ENCODE peak calls at places on chromosomes 7 and 10, in eight cellular contexts. D, P, L, U, T, W, N and E are unnamed samples. For H3K4me1, the result is how much of the 10 kb centered on the place peaks cover.

GRCh38 chr7:44084695-44085094 is 2.4 kb upstream of the POLM start:
- DNase-seq in U (no peak), L (no peak), D (no peak), N (no peak), W (no peak), T (no peak), P (no peak), E (no peak)

GRCh38 chr10:79159141-79159619 is 90.4 kb downstream of the ZMIZ1 start:
- DNase-seq in P (no peak), T (peak), W (peak), N (peak), D (no peak), L (no peak), U (peak), E (no peak)

GRCh38 chr7:70659263-70659662 is 472.7 kb upstream of the GALNT17 start:
- DNase-seq in N (no peak), T (no peak), W (no peak), D (no peak), L (no peak), P (no peak), U (no peak), E (no peak)

GRCh38 chr10:85535926-85536325 is 830.7 kb downstream of the GRID1 start:
- DNase-seq in W (no peak), U (no peak), T (no peak), D (no peak), P (no peak), N (no peak), L (no peak), E (no peak)

GRCh38 chr7:90111-91063 is 102.0 kb upstream of the FAM20C start:
- DNase-seq in T (no peak), D (no peak), U (peak), N (peak), L (peak), W (peak), P (no peak), E (no peak)

GRCh38 chr10:124008187-124008970 is 85.0 kb downstream of the CHST15 start:
- DNase-seq in L (no peak), U (no peak), T (peak), P (no peak), N (no peak), D (no peak), W (no peak), E (no peak)

GRCh38 chr7:147829021-147829420 is 761.5 kb upstream of the C7orf33 start:
- DNase-seq in W (no peak), U (no peak), D (no peak), N (no peak), P (no peak), T (no peak), L (no peak), E (no peak)

GRCh38 chr10:58546137-58546536 is 33.5 kb downstream of the BICC1 start:
- DNase-seq in D (no peak), N (no peak), W (no peak), P (no peak), U (no peak), T (no peak), L (no peak), E (no peak)

GRCh38 chr10:71891437-71891836 is 40.4 kb upstream of the PSAP start:
- DNase-seq in N (no peak), W (no peak), U (no peak), D (no peak), L (no peak), T (no peak), P (no peak), E (no peak)

GRCh38 chr10:75034714-75035258 is 76.7 kb upstream of the SAMD8 start:
- DNase-seq in P (no peak), T (no peak), N (no peak), D (no peak), U (no peak), W (no peak), L (no peak), E (no peak)

GRCh38 chr10:71217266-71218045 is 5.1 kb downstream of the UNC5B start:
- DNase-seq in P (no peak), W (no peak), L (peak), T (peak), N (peak), D (no peak), U (no peak), E (no peak)

GRCh38 chr10:86265236-86265876 is 101.2 kb downstream of the GRID1 start:
- DNase-seq in N (no peak), P (no peak), W (no peak), L (no peak), D (no peak), U (no peak), T (peak), E (no peak)

GRCh38 chr7:40833541-40834234 is 698.9 kb downstream of the SUGCT start:
- DNase-seq in W (peak), N (no peak), U (peak), P (no peak), D (no peak), T (no peak), L (no peak), E (no peak)

GRCh38 chr7:42238709-42239395 is 1.8 kb upstream of the GLI3 start:
- DNase-seq in N (no peak), L (peak), D (no peak), U (peak), T (peak), W (peak), P (peak), E (no peak)

GRCh38 chr10:11975795-11976194 is 66.8 kb downstream of the UPF2 start:
- DNase-seq in N (no peak), U (no peak), W (no peak), L (no peak), P (no peak), T (no peak), D (no peak), E (no peak)

GRCh38 chr7:106126170-106126938 is 14.2 kb upstream of the SYPL1 start:
- DNase-seq in L (no peak), D (peak), P (peak), W (peak), U (peak), N (no peak), T (no peak), E (no peak)

GRCh38 chr7:124192885-124193284 is 160.0 kb upstream of the TMEM229A start:
- DNase-seq in D (no peak), P (no peak), T (no peak), W (no peak), L (no peak), U (no peak), N (no peak), E (no peak)

GRCh38 chr7:22879285-22879684 is 56.6 kb upstream of the TOMM7 start:
- DNase-seq in T (no peak), L (no peak), U (no peak), P (no peak), D (no peak), N (no peak), W (no peak), E (no peak)

GRCh38 chr10:126130291-126130710 is 233.9 kb downstream of the FANK1 start:
- DNase-seq in D (no peak), L (peak), W (no peak), U (peak), T (no peak), N (peak), P (no peak), E (no peak)

GRCh38 chr10:129193148-129193547 is 273.9 kb upstream of the MGMT start:
- DNase-seq in U (peak), N (peak), L (no peak), T (no peak), D (no peak), W (no peak), P (no peak), E (no peak)

GRCh38 chr7:342681-343216 is 52.8 kb downstream of the FOXL3 start:
- DNase-seq in U (no peak), W (no peak), D (no peak), P (no peak), L (no peak), N (no peak), T (no peak), E (no peak)

GRCh38 chr7:34832020-34832419 is 174.0 kb downstream of the NPSR1 start:
- DNase-seq in D (no peak), W (no peak), U (no peak), P (no peak), L (no peak), N (no peak), T (no peak), E (no peak)

GRCh38 chr10:88731296-88731695 is 25.2 kb downstream of the LIPK start:
- DNase-seq in N (no peak), D (peak), U (peak), T (peak), P (peak), W (no peak), L (no peak), E (no peak)

GRCh38 chr7:16542401-16542800 is 15.8 kb downstream of the LRRC72 start:
- DNase-seq in W (no peak), T (no peak), P (no peak), D (no peak), N (no peak), L (no peak), U (no peak), E (no peak)

DNA sequence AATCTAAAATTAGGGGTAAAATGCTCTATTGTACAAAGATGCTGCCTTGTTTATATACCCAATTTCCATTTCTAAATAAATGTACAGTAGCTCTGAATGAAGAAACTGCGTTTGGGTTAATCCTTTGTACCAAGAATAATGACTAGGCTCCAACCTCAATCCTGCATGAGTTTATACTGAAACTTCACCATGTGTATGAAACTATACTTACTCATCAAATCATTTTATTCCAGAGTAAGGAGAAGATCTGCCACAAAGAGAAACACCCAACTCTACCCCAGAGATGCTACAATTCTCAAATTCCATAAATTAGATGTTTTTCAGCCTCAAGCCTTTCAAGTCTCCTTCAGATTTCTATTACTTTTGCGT is 53.8 kb upstream of the AKR1E2 start:
- DNase-seq in P (no peak), L (no peak), N (no peak), W (no peak), D (no peak), T (no peak), U (no peak), E (no peak)
- H3K4me1 ChIP-seq in P (under half), L (under half), N (under half), W (half or more), D (under half), T (under half), U (under half), E (under half)

GRCh38 chr10:113740850-113741249 is 10.6 kb upstream of the PLEKHS1 start:
- DNase-seq in T (no peak), U (no peak), L (no peak), P (no peak), W (no peak), D (no peak), N (no peak), E (no peak)

GRCh38 chr10:113742466-113742865 is 9.0 kb upstream of the PLEKHS1 start:
- DNase-seq in U (no peak), D (no peak), W (no peak), T (no peak), P (no peak), N (no peak), L (no peak), E (no peak)

GRCh38 chr10:113739031-113739430 is 12.5 kb upstream of the PLEKHS1 start:
- DNase-seq in D (no peak), T (no peak), W (no peak), N (no peak), L (no peak), U (no peak), P (no peak), E (no peak)

GRCh38 chr10:113736576-113736975 is 14.9 kb upstream of the PLEKHS1 start:
- DNase-seq in D (no peak), L (no peak), P (no peak), W (no peak), T (no peak), U (peak), N (no peak), E (no peak)

GRCh38 chr10:113739577-113739976 is 11.9 kb upstream of the PLEKHS1 start:
- DNase-seq in P (no peak), N (no peak), L (no peak), W (no peak), T (no peak), D (no peak), U (no peak), E (no peak)
- TF ChIP-seq CTCF in P (no peak), N (no peak), L (no peak), W (no peak), T (no peak), D (no peak), U (no peak), E (no peak)

DNA sequence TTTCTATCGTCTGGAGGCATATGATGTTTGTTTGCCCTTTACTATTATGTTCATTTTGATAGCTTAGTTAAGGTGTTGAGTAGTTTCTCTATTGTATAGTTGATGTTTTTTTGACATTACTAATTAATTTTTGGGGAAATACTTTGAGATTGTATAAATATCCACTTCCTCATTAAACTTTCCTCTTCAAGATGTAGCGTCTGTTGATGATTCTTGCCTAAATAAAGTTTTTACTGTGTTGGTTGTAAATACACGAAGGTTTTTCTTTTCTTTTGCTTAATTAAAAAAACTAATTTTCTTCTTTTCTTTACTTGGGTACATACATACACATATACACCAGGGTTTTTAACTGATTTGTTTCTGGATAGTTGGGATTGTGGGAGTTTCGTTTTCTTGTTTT is 8.5 kb downstream of the KMT2E start:
- DNase-seq in U (no peak), D (no peak), L (no peak), T (no peak), P (no peak), W (no peak), N (no peak), E (no peak)
- H3K4me1 ChIP-seq in U (under half), D (half or more), L (under half), T (half or more), P (half or more), W (under half), N (under half), E (half or more)

GRCh38 chr7:132171130-132171576 is 405.1 kb downstream of the PLXNA4 start:
- DNase-seq in T (no peak), D (no peak), U (peak), W (no peak), P (no peak), L (no peak), N (no peak), E (no peak)

GRCh38 chr7:132168239-132168638 is 408.0 kb downstream of the PLXNA4 start:
- DNase-seq in L (no peak), N (no peak), W (no peak), T (no peak), P (no peak), U (no peak), D (no peak), E (no peak)

GRCh38 chr7:132164558-132165130 is 411.6 kb downstream of the PLXNA4 start:
- DNase-seq in P (no peak), N (no peak), U (no peak), T (no peak), D (no peak), W (no peak), L (no peak), E (no peak)

GRCh38 chr7:132169730-132170129 is 406.5 kb downstream of the PLXNA4 start:
- DNase-seq in P (no peak), L (no peak), T (no peak), N (no peak), D (no peak), U (no peak), W (no peak), E (no peak)
- TF ChIP-seq CTCF in P (no peak), L (no peak), T (no peak), N (no peak), D (no peak), U (no peak), W (no peak), E (no peak)

GRCh38 chr7:74581916-74582440 is 75.5 kb upstream of the GTF2I start:
- DNase-seq in U (no peak), N (no peak), W (no peak), D (no peak), T (no peak), L (no peak), P (no peak), E (no peak)

GRCh38 chr7:74582447-74583039 is 75.0 kb upstream of the GTF2I start:
- DNase-seq in U (no peak), W (no peak), D (no peak), T (no peak), L (no peak), N (no peak), P (no peak), E (no peak)

GRCh38 chr7:74575811-74576210 is 81.7 kb upstream of the GTF2I start:
- DNase-seq in U (no peak), T (no peak), P (no peak), D (no peak), L (no peak), N (no peak), W (no peak), E (no peak)

GRCh38 chr7:74583630-74584029 is 73.9 kb upstream of the GTF2I start:
- DNase-seq in D (no peak), N (no peak), P (no peak), L (no peak), W (no peak), U (no peak), T (no peak), E (no peak)

GRCh38 chr7:74579800-74580685 is 77.5 kb upstream of the GTF2I start:
- DNase-seq in T (peak), P (peak), D (peak), W (no peak), N (no peak), L (no peak), U (peak), E (no peak)
- H3K4me1 ChIP-seq in T (under half), P (under half), D (under half), W (under half), N (under half), L (under half), U (under half), E (under half)

GRCh38 chr10:100045592-100045991 is 35.8 kb upstream of the DNMBP start:
- DNase-seq in U (peak), P (no peak), N (no peak), L (no peak), T (no peak), D (no peak), W (no peak), E (no peak)

GRCh38 chr10:100041620-100042019 is 31.9 kb upstream of the DNMBP start:
- DNase-seq in W (no peak), T (no peak), N (no peak), D (no peak), U (no peak), L (no peak), P (no peak), E (no peak)

GRCh38 chr10:100043796-100044195 is 34.0 kb upstream of the DNMBP start:
- DNase-seq in N (peak), L (peak), W (peak), T (peak), U (peak), P (no peak), D (no peak), E (no peak)

GRCh38 chr10:100046088-100046487 is 35.6 kb downstream of the CPN1 start:
- DNase-seq in T (peak), P (peak), D (peak), U (peak), W (peak), L (peak), N (peak), E (peak)

GRCh38 chr10:100043344-100043743 is 33.6 kb upstream of the DNMBP start:
- DNase-seq in N (no peak), W (peak), D (peak), U (no peak), T (no peak), P (peak), L (no peak), E (no peak)
- TF ChIP-seq CTCF in N (no peak), W (no peak), D (no peak), U (no peak), T (no peak), P (no peak), L (no peak), E (no peak)

GRCh38 chr10:110459600-110459999 is 38.1 kb upstream of the DUSP5 start:
- DNase-seq in L (no peak), U (no peak), W (no peak), D (no peak), T (no peak), N (no peak), P (no peak), E (no peak)
- H3K4me1 ChIP-seq in L (under half), U (under half), W (under half), D (under half), T (under half), N (under half), P (under half), E (under half)

GRCh38 chr7:123131140-123131539 is 68.6 kb downstream of the SLC13A1 start:
- DNase-seq in D (no peak), T (no peak), L (no peak), P (no peak), N (no peak), U (no peak), W (no peak), E (no peak)
- TF ChIP-seq CTCF in D (no peak), T (no peak), L (no peak), P (no peak), N (no peak), U (no peak), W (no peak), E (no peak)

DNA sequence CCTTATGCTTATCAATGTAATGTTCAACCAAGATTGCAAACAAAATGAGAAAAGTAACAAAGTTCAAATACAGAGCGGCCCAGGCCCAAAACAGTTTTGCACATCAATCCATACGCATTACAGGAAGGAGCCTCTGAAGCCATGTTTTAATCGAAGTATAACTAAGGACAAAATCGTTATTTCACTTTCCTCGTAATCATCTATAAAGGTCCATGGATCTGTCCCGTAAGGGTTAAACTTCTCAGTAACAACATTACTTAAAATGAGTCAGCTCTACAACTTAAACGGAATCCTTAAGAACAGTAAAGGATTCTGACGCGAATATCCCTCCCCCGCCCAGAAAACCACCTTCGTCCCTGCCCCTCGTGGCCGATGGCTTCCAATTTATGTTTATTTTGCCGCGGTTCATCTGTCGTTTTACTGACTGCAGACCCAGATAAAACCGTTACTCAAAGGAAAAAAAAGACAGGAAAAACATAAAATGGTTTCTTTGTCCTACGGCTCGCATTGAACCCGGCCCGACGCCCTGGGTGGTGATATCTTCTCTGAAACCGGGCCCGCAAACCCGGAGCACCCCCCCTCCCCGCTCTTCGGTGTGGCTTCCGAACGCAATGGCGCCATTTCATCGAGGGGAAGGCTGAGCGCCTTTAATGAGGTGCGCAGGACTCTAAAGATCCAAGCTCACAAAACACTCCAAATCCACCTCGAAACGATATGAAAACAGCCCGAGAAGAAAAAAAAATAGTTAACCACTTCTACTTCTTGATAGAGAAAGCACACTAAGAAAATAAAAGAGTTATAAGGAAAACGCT is 1.0 kb downstream of the HNRNPA2B1 start:
- DNase-seq in U (no peak), N (no peak), P (peak), L (peak), T (peak), D (peak), W (peak), E (no peak)
- H3K4me1 ChIP-seq in U (under half), N (under half), P (half or more), L (under half), T (half or more), D (half or more), W (under half), E (under half)